ENCODE peak calls at places on chromosomes 2 and 18, in four cellular contexts. O is HepG2, Y is K562, L is H1. R is an unnamed sample. For H3K79me2, the result is how much of the 10 kb centered on the place peaks cover.

GRCh38 chr2:106269591-106270291 is 75.6 kb upstream of the UXS1 start:
- DNase-seq in L (no peak), O (no peak), Y (peak), R (no peak)

GRCh38 chr2:65374555-65374954 is 57.8 kb downstream of the SPRED2 start:
- DNase-seq in O (no peak), Y (no peak), L (no peak), R (no peak)

GRCh38 chr18:34222396-34223163 is 2.1 kb downstream of the NOL4 start:
- DNase-seq in L (no peak), Y (no peak), O (no peak), R (peak)

GRCh38 chr2:149084924-149085795 is 46.7 kb downstream of the LYPD6B start:
- DNase-seq in L (no peak), Y (no peak), O (no peak), R (no peak)

GRCh38 chr2:221443631-221444030 is 128.5 kb downstream of the EPHA4 start:
- DNase-seq in Y (no peak), O (no peak), L (no peak), R (no peak)

GRCh38 chr2:217800433-217801114 is 202.2 kb downstream of the TNS1 start:
- DNase-seq in Y (no peak), O (no peak), L (no peak), R (no peak)

GRCh38 chr2:39851691-39852110 is 72.6 kb upstream of the THUMPD2 start:
- DNase-seq in O (no peak), L (no peak), Y (no peak), R (no peak)

GRCh38 chr2:28496781-28497180 is 921 bp downstream of the PLB1 start:
- DNase-seq in Y (no peak), L (no peak), O (no peak), R (no peak)

GRCh38 chr2:159111346-159111922 is 143.0 kb downstream of the TANC1 start:
- DNase-seq in O (peak), Y (no peak), L (no peak), R (no peak)

GRCh38 chr18:30160124-30160523 is 882.4 kb downstream of the DSC3 start:
- DNase-seq in O (no peak), Y (no peak), L (no peak), R (no peak)

GRCh38 chr2:102424754-102425153 is 1.8 kb downstream of the IL18RAP start:
- DNase-seq in Y (no peak), L (no peak), O (no peak), R (no peak)

GRCh38 chr18:2522112-2522511 is 49.2 kb downstream of the METTL4 start:
- DNase-seq in Y (no peak), L (no peak), O (no peak), R (no peak)

GRCh38 chr2:231655494-231656408 is 52.6 kb upstream of the PTMA start:
- DNase-seq in Y (no peak), L (no peak), O (no peak), R (no peak)

GRCh38 chr2:126661702-126662465 is 5.9 kb downstream of the GYPC start:
- DNase-seq in L (no peak), O (no peak), Y (no peak), R (no peak)

GRCh38 chr2:61426267-61426897 is 44.5 kb downstream of the USP34 start:
- DNase-seq in O (peak), Y (peak), L (peak), R (peak)

GRCh38 chr2:44748-45341 is 1.5 kb downstream of the FAM110C start:
- DNase-seq in Y (no peak), L (no peak), O (no peak), R (no peak)

GRCh38 chr18:62183578-62184195 is 3.2 kb downstream of the PIGN start:
- DNase-seq in O (peak), L (no peak), Y (peak), R (peak)

GRCh38 chr2:223012291-223012690 is 39.7 kb upstream of the KCNE4 start:
- DNase-seq in O (no peak), L (no peak), Y (no peak), R (no peak)

GRCh38 chr2:233418761-233419625 is 64.7 kb downstream of the DGKD start:
- DNase-seq in L (no peak), O (no peak), Y (no peak), R (peak)

GRCh38 chr2:64807417-64807816 is 153.7 kb upstream of the SERTAD2 start:
- DNase-seq in Y (peak), O (no peak), L (no peak), R (peak)

GRCh38 chr2:26696352-26696816 is 3.9 kb downstream of the KCNK3 start:
- DNase-seq in Y (no peak), O (no peak), L (peak), R (peak)

GRCh38 chr2:182866461-182867369 is at the start of gene FRZB:
- DNase-seq in O (peak), L (peak), Y (no peak), R (peak)

GRCh38 chr18:69885841-69886531 is 61.7 kb downstream of the CD226 start:
- DNase-seq in Y (no peak), O (peak), L (no peak), R (no peak)

GRCh38 chr2:112541315-112542122 is 746 bp upstream of the POLR1B start:
- DNase-seq in O (no peak), L (no peak), Y (peak), R (no peak)

GRCh38 chr2:146321175-146321574 is 1523.7 kb upstream of the ACVR2A start:
- DNase-seq in L (no peak), Y (no peak), O (no peak), R (no peak)

GRCh38 chr2:225100856-225101294 is 58.6 kb upstream of the DOCK10 start:
- DNase-seq in Y (no peak), L (no peak), O (no peak), R (peak)

GRCh38 chr2:234278556-234279286 is 218.2 kb downstream of the ARL4C start:
- DNase-seq in L (no peak), Y (no peak), O (no peak), R (no peak)

GRCh38 chr2:241354668-241355658 is 1.1 kb upstream of the FARP2 start:
- DNase-seq in O (peak), L (peak), Y (peak), R (peak)

GRCh38 chr2:231611273-231612198 is 18.9 kb downstream of the TEX44 start:
- DNase-seq in O (peak), Y (peak), L (no peak), R (peak)

GRCh38 chr2:223613017-223613950 is 11.1 kb upstream of the SCG2 start:
- DNase-seq in Y (peak), L (peak), O (peak), R (peak)

GRCh38 chr2:227016894-227017293 is 147.1 kb downstream of the COL4A4 start:
- DNase-seq in L (no peak), O (no peak), Y (no peak), R (no peak)

GRCh38 chr2:40463112-40463511 is 11.2 kb upstream of the SLC8A1 start:
- DNase-seq in O (no peak), L (no peak), Y (no peak), R (peak)

GRCh38 chr2:54503192-54503591 is 47.1 kb downstream of the SPTBN1 start:
- DNase-seq in L (no peak), Y (peak), O (peak), R (peak)

GRCh38 chr2:54504866-54505265 is 48.7 kb downstream of the SPTBN1 start:
- DNase-seq in L (no peak), Y (no peak), O (no peak), R (no peak)

GRCh38 chr2:54500404-54501147 is 44.4 kb downstream of the SPTBN1 start:
- DNase-seq in Y (no peak), L (no peak), O (no peak), R (no peak)

GRCh38 chr2:54502731-54503130 is 46.6 kb downstream of the SPTBN1 start:
- DNase-seq in Y (no peak), O (no peak), L (no peak), R (no peak)

GRCh38 chr2:54503828-54504227 is 47.7 kb downstream of the SPTBN1 start:
- DNase-seq in Y (no peak), L (no peak), O (no peak), R (no peak)
- H3K79me2 ChIP-seq in Y (under half), L (under half), O (half or more), R (under half)

GRCh38 chr2:178414266-178415247 is 36.4 kb downstream of the PRKRA start:
- DNase-seq in Y (peak), L (peak), O (peak), R (peak)
- TF ChIP-seq JUN in Y (no peak), L (no peak), O (no peak), R (no peak)

DNA sequence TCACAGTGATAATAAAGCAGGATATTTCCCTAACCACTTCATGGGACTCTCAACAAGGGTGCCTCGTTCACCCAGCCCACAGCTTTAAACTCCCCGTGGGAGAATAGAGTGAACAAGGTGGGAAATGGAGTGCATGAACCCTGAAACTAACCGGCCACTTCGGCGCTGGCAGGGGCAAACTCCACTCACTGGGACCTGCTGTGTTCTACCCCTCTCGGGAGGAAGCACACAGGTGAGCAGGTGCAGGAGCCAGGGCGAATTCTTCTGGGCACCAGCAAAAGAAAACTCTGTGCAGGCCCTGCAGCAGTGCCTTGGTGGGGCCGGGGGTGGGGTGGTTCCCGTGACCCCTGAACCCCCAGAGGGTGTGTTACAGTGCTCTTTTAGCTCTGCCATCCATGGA is 2029.1 kb upstream of the LRRTM1 start:
- DNase-seq in O (no peak), L (no peak), Y (no peak), R (no peak)
- H2AFZ ChIP-seq in O (no peak), L (no peak), Y (no peak), R (no peak)

DNA sequence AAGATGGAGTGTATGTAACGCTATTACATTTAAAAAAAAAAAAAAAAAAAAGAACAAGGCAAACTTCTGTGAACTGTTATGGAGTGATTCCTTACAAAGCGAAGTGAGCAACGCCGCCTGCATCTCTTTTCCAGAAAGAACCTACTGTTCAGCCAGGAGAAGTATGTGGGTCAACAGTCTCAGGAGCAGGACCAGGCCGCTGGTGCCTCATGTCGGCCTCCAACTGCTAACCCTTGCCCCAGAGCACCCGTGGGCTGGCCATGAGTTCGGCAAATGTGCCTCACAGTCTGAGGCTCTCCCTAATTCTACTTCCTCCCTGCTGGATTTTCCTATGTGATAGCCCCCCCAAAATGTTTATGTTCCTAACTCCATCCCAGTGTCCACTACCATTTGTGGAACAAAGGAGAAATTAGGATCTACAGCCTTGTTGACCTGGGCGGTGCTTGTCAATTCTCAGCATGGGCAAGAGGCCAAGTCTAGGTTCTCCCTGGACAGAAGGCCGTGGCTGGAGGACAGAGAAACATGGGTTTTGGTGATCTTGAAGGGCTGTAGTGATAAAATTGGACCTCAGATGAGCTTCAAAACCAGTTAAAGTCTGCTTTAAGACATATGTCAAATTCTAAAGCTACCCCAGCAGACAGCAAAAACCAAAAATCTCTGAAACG is 15.9 kb downstream of the FAM168B start:
- DNase-seq in Y (no peak), O (no peak), L (no peak), R (no peak)
- H3K79me2 ChIP-seq in Y (half or more), O (half or more), L (under half), R (half or more)

GRCh38 chr18:23573948-23574431 is 12.3 kb downstream of the NPC1 start:
- DNase-seq in O (no peak), L (peak), Y (peak), R (peak)
- TF ChIP-seq JUN in O (no peak), L (no peak), Y (no peak), R (no peak)

DNA sequence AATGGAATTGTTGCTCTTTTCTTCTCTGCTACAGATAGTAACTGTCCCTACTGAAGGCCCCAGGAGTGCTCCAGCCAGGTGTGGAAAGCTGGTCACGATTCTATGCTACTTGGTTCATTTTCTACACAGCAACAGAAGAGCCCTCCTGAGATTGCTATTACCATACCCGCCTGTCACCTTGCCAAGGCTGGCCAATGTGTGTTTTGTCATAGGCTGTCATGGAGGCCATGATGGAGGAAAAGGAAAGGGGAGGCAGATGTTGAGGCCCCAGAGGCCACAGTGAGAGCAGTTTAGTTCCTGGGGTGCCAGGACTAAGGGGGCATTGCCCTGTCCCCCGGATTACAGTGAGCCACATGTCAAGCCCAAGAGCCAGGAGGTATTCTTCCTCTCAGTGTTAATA is 952 bp downstream of the ELMOD3 start:
- DNase-seq in O (no peak), Y (no peak), L (no peak), R (no peak)
- H2AFZ ChIP-seq in O (no peak), Y (peak), L (no peak), R (no peak)